ENCODE peak calls at places on chromosomes 3 and 15, in four cellular contexts. J is GM12878, C is K562, L is HepG2. D is an unnamed sample.
A peak's percentile ranks its signal among the peaks of the same experiment; 100 is the strongest.

GRCh38 chr15:54282228-54282836 is 304.1 kb downstream of the UNC13C start:
- DNase-seq in J (no peak), L (peak; percentile 0), C (no peak), D (no peak)

GRCh38 chr3:197949191-197949766 is 711 bp upstream of the RPL35A start:
- DNase-seq in C (no peak), L (no peak), J (no peak), D (no peak)

GRCh38 chr3:112446343-112446742 is 52.9 kb downstream of the BTLA start:
- DNase-seq in L (no peak), C (no peak), J (no peak), D (no peak)

GRCh38 chr3:184040010-184040409 is 8.5 kb downstream of the HTR3D start:
- DNase-seq in J (no peak), L (peak; percentile 38), C (peak; percentile 28), D (peak; percentile 31)

GRCh38 chr3:148605551-148605950 is 92.2 kb upstream of the AGTR1 start:
- DNase-seq in L (no peak), J (no peak), C (no peak), D (no peak)

GRCh38 chr15:79311901-79312553 is 1.1 kb downstream of the TMED3 start:
- DNase-seq in L (no peak), J (peak; percentile 24), C (no peak), D (peak; percentile 12)

GRCh38 chr3:98326494-98326893 is 27.2 kb upstream of the OR5K4 start:
- DNase-seq in L (no peak), C (no peak), J (no peak), D (no peak)

GRCh38 chr15:101063891-101064794 is 145.0 kb downstream of the LRRK1 start:
- DNase-seq in J (no peak), C (no peak), L (peak; percentile 58), D (no peak)

GRCh38 chr15:100147828-100148227 is 193.9 kb downstream of the ADAMTS17 start:
- DNase-seq in C (no peak), J (no peak), L (no peak), D (no peak)

GRCh38 chr3:105349988-105350387 is 16.7 kb upstream of the ALCAM start:
- DNase-seq in L (no peak), J (no peak), C (no peak), D (no peak)

GRCh38 chr3:129320825-129321487 is 42.3 kb downstream of the HMCES start:
- DNase-seq in L (no peak), J (no peak), C (no peak), D (no peak)

GRCh38 chr3:175260145-175260794 is 401.1 kb downstream of the NAALADL2 start:
- DNase-seq in L (no peak), C (no peak), J (no peak), D (no peak)

GRCh38 chr15:78991476-78991875 is 46.6 kb upstream of the CTSH start:
- DNase-seq in L (no peak), J (no peak), C (no peak), D (no peak)

GRCh38 chr15:78072080-78072892 is 5.2 kb downstream of the TBC1D2B start:
- DNase-seq in C (no peak), L (peak; percentile 56), J (no peak), D (no peak)

GRCh38 chr3:110738531-110738930 is 333.1 kb upstream of the NECTIN3 start:
- DNase-seq in J (no peak), C (no peak), L (no peak), D (no peak)

GRCh38 chr3:116443096-116443793 is 2.0 kb downstream of the LSAMP start:
- DNase-seq in L (no peak), C (no peak), J (no peak), D (no peak)

GRCh38 chr3:178393833-178394232 is 142.4 kb upstream of the KCNMB2 start:
- DNase-seq in J (no peak), C (no peak), L (no peak), D (no peak)

GRCh38 chr3:50623840-50624474 is 7.0 kb downstream of the MAPKAPK3 start:
- DNase-seq in J (no peak), C (no peak), L (no peak), D (no peak)

GRCh38 chr3:56415672-56416071 is 52.6 kb downstream of the ERC2 start:
- DNase-seq in J (no peak), C (no peak), L (no peak), D (no peak)

GRCh38 chr3:69320867-69321266 is 65.0 kb downstream of the FRMD4B start:
- DNase-seq in C (no peak), J (peak; percentile 66), L (no peak), D (no peak)

GRCh38 chr3:69439683-69440270 is 53.9 kb upstream of the FRMD4B start:
- DNase-seq in J (peak; percentile 16), L (peak; percentile 3), C (no peak), D (no peak)

GRCh38 chr15:81813215-81813614 is 232.6 kb downstream of the MEX3B start:
- DNase-seq in L (no peak), J (no peak), C (peak; percentile 14), D (peak; percentile 58)

GRCh38 chr15:96362001-96362758 is 31.7 kb downstream of the NR2F2 start:
- DNase-seq in C (no peak), L (no peak), J (no peak), D (no peak)

GRCh38 chr15:73082719-73083275 is 30.5 kb downstream of the NEO1 start:
- DNase-seq in J (no peak), L (no peak), C (no peak), D (no peak)

GRCh38 chr15:63575312-63575711 is 21.9 kb upstream of the FBXL22 start:
- DNase-seq in J (no peak), L (no peak), C (no peak), D (no peak)

GRCh38 chr15:38528279-38528678 is 36.3 kb downstream of the RASGRP1 start:
- DNase-seq in C (no peak), L (no peak), J (no peak), D (no peak)

GRCh38 chr3:136332776-136333175 is 82.6 kb downstream of the PCCB start:
- DNase-seq in C (no peak), J (no peak), L (peak; percentile 24), D (no peak)

GRCh38 chr15:75123395-75123794 is 78.3 kb upstream of the C15orf39 start:
- DNase-seq in C (no peak), L (no peak), J (no peak), D (no peak)

GRCh38 chr3:194604126-194604525 is 29.1 kb downstream of the TMEM44 start:
- DNase-seq in L (no peak), J (no peak), C (no peak), D (no peak)

GRCh38 chr3:127405791-127406190 is 117.9 kb upstream of the PRR20G start:
- DNase-seq in L (no peak), J (no peak), C (no peak), D (no peak)

DNA sequence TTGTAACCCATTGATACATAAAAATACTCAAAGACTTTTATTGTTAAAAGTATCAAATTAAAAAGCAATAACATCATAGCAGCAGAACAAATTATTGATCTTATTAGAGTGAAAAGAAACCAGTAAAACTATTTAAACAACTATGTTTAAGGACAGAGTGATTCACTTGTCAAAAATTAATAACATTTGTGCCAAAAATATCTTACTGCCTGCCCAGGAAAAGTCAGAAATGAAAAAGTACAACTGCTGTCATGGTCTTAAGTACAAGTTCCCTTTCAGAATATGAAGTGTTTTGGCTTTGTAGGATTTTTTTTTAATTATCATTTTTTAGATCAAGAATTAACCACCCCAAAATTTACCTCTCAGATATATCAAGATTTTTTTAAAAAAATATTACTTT is 3.4 kb downstream of the IFT57 start:
- DNase-seq in C (no peak), L (no peak), J (no peak), D (no peak)
- TF ChIP-seq FOXK2 in C (no peak), L (no peak), J (no peak), D (no peak)

GRCh38 chr15:33722005-33722672 is 246.2 kb upstream of the CHRM5 start:
- DNase-seq in L (no peak), J (peak; percentile 24), C (no peak), D (no peak)
- TF ChIP-seq FOXK2 in L (no peak), J (no peak), C (no peak), D (no peak)

GRCh38 chr3:170584585-170585007 is 1.3 kb downstream of the SLC7A14 start:
- DNase-seq in L (peak; percentile 37), C (peak; percentile 77), J (no peak), D (peak; percentile 78)
- TF ChIP-seq FOXK2 in L (no peak), C (no peak), J (no peak), D (no peak)

DNA sequence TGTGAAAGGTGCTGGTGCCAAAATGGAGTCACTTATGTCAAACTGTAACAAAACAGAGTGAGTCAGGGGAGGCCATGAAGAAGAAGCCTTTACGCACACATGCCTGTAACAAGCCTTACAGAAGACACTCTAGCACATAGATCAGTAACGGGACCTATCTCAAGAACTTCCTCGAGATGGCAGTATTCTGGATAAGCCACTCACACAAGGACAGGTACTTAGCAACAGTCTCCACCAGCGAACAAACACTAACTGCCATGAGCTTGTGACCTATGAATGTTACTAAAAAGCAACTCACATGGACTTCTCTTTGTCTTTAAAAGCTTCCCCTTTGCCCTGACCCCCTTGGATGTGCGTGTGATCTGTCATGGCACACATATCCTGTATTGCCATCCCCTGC is 235.1 kb downstream of the CD47 start:
- DNase-seq in L (peak; percentile 60), C (no peak), J (no peak), D (peak; percentile 55)
- TF ChIP-seq FOXK2 in L (no peak), C (no peak), J (no peak), D (no peak)

DNA sequence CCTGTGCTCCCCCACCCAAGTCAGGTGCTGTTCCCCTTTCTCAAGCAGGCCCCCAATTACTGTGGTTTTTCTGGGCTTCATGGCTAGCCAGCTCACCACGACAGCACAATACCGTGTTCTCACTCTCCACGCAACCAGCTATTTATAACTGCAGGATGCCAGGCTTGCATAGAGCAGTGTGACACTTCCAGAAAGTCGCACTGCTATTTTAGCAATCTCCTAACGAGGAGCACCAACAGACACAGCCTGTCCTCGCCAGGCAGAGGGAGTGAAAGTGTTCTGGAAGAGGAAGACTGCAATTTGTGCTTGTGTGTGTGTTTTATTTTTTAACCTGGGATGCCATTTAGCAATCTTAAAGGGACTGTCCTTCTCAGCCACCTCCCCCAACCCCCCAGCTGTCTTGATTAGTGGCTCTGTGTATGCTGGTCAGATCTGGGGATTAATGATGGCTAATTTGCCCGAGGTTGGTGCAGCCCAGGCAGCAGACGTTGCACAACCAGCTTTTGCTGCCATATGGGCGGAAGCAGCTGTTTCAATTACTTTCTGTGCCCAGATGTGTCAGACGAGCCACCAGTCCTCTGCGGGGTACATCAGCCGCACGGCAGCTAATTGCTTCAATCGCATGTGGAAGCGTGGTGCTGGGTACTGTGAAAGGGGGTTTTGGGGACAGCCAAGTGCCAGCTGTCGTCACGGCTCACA is 268.0 kb upstream of the ARRDC4 start:
- DNase-seq in L (no peak), J (no peak), C (no peak), D (no peak)
- TF ChIP-seq FOXK2 in L (no peak), J (no peak), C (no peak), D (no peak)

GRCh38 chr3:43194490-43195115 is 88.7 kb upstream of the POMGNT2 start:
- DNase-seq in J (no peak), C (no peak), L (no peak), D (no peak)
- TF ChIP-seq FOXK2 in J (no peak), C (no peak), L (no peak), D (no peak)